ENCODE peak calls at places on chromosomes 3 and 15, in eight cellular contexts. One of them, this sample, is unnamed. For H3K36me3, the result is how much of the 10 kb centered on the place peaks cover.

GRCh38 chr15:51770902-51771301 is 19.5 kb downstream of the TMOD2 start:
- DNase-seq in kidney: no peak
- DNase-seq in iPS DF 6.9: no peak
- DNase-seq in brain microvascular endothelial cell: no peak
- DNase-seq in heart right ventricle: no peak
- DNase-seq in heart left ventricle: no peak
- DNase-seq in breast epithelium: no peak
- DNase-seq in esophagus squamous epithelium: no peak
- DNase-seq in this sample: no peak

GRCh38 chr3:179071161-179071568 is 444 bp downstream of the ZMAT3 start:
- DNase-seq in esophagus squamous epithelium: no peak
- DNase-seq in kidney: no peak
- DNase-seq in heart right ventricle: no peak
- DNase-seq in iPS DF 6.9: no peak
- DNase-seq in breast epithelium: no peak
- DNase-seq in brain microvascular endothelial cell: peak
- DNase-seq in heart left ventricle: no peak
- DNase-seq in this sample: no peak

GRCh38 chr15:79195802-79196201 is 86.7 kb upstream of the ANKRD34C start:
- DNase-seq in breast epithelium: no peak
- DNase-seq in brain microvascular endothelial cell: no peak
- DNase-seq in heart right ventricle: no peak
- DNase-seq in esophagus squamous epithelium: no peak
- DNase-seq in heart left ventricle: no peak
- DNase-seq in iPS DF 6.9: no peak
- DNase-seq in kidney: no peak
- DNase-seq in this sample: no peak

GRCh38 chr15:28107111-28107893 is 8.2 kb upstream of the OCA2 start:
- DNase-seq in heart right ventricle: no peak
- DNase-seq in breast epithelium: no peak
- DNase-seq in iPS DF 6.9: no peak
- DNase-seq in esophagus squamous epithelium: no peak
- DNase-seq in heart left ventricle: no peak
- DNase-seq in brain microvascular endothelial cell: no peak
- DNase-seq in kidney: peak
- DNase-seq in this sample: no peak

GRCh38 chr3:32778389-32778788 is 39.4 kb upstream of the TRIM71 start:
- DNase-seq in heart right ventricle: no peak
- DNase-seq in esophagus squamous epithelium: no peak
- DNase-seq in brain microvascular endothelial cell: no peak
- DNase-seq in iPS DF 6.9: no peak
- DNase-seq in heart left ventricle: no peak
- DNase-seq in breast epithelium: no peak
- DNase-seq in kidney: no peak
- DNase-seq in this sample: no peak

GRCh38 chr3:40191850-40192448 is 117.6 kb upstream of the EIF1B start:
- DNase-seq in iPS DF 6.9: no peak
- DNase-seq in esophagus squamous epithelium: no peak
- DNase-seq in heart right ventricle: peak
- DNase-seq in brain microvascular endothelial cell: peak
- DNase-seq in heart left ventricle: peak
- DNase-seq in breast epithelium: no peak
- DNase-seq in kidney: no peak
- DNase-seq in this sample: peak

GRCh38 chr3:94069242-94069813 is 6.5 kb downstream of the NSUN3 start:
- DNase-seq in breast epithelium: no peak
- DNase-seq in esophagus squamous epithelium: no peak
- DNase-seq in iPS DF 6.9: no peak
- DNase-seq in heart right ventricle: no peak
- DNase-seq in kidney: no peak
- DNase-seq in brain microvascular endothelial cell: no peak
- DNase-seq in heart left ventricle: no peak
- DNase-seq in this sample: no peak

GRCh38 chr3:141240290-141241247 is 8.9 kb downstream of the PXYLP1 start:
- DNase-seq in esophagus squamous epithelium: no peak
- DNase-seq in iPS DF 6.9: no peak
- DNase-seq in brain microvascular endothelial cell: no peak
- DNase-seq in heart right ventricle: no peak
- DNase-seq in breast epithelium: no peak
- DNase-seq in kidney: no peak
- DNase-seq in heart left ventricle: no peak
- DNase-seq in this sample: no peak

GRCh38 chr3:33377489-33377888 is 62.7 kb downstream of the UBP1 start:
- DNase-seq in heart right ventricle: no peak
- DNase-seq in breast epithelium: no peak
- DNase-seq in brain microvascular endothelial cell: no peak
- DNase-seq in heart left ventricle: no peak
- DNase-seq in esophagus squamous epithelium: no peak
- DNase-seq in kidney: no peak
- DNase-seq in iPS DF 6.9: no peak
- DNase-seq in this sample: no peak

GRCh38 chr3:170178631-170179030 is 2.9 kb downstream of the PHC3 start:
- DNase-seq in heart right ventricle: no peak
- DNase-seq in esophagus squamous epithelium: no peak
- DNase-seq in breast epithelium: no peak
- DNase-seq in iPS DF 6.9: no peak
- DNase-seq in brain microvascular endothelial cell: no peak
- DNase-seq in heart left ventricle: no peak
- DNase-seq in kidney: no peak
- DNase-seq in this sample: no peak

GRCh38 chr3:32913790-32914446 is 37.5 kb upstream of the CCR4 start:
- DNase-seq in esophagus squamous epithelium: no peak
- DNase-seq in heart left ventricle: no peak
- DNase-seq in breast epithelium: no peak
- DNase-seq in iPS DF 6.9: no peak
- DNase-seq in heart right ventricle: peak
- DNase-seq in kidney: no peak
- DNase-seq in brain microvascular endothelial cell: no peak
- DNase-seq in this sample: peak

GRCh38 chr15:81516461-81516860 is 142.4 kb upstream of the TMC3 start:
- DNase-seq in brain microvascular endothelial cell: peak
- DNase-seq in heart right ventricle: no peak
- DNase-seq in breast epithelium: no peak
- DNase-seq in heart left ventricle: no peak
- DNase-seq in esophagus squamous epithelium: no peak
- DNase-seq in iPS DF 6.9: no peak
- DNase-seq in kidney: no peak
- DNase-seq in this sample: no peak
- H3K27ac ChIP-seq in brain microvascular endothelial cell: no peak
- H3K27ac ChIP-seq in heart right ventricle: no peak
- H3K27ac ChIP-seq in breast epithelium: no peak
- H3K27ac ChIP-seq in heart left ventricle: no peak
- H3K27ac ChIP-seq in esophagus squamous epithelium: no peak
- H3K27ac ChIP-seq in iPS DF 6.9: no peak
- H3K27ac ChIP-seq in kidney: no peak
- H3K27ac ChIP-seq in this sample: no peak

GRCh38 chr3:52836471-52836845 is 1.6 kb upstream of the MUSTN1 start:
- DNase-seq in breast epithelium: no peak
- DNase-seq in heart right ventricle: no peak
- DNase-seq in esophagus squamous epithelium: no peak
- DNase-seq in heart left ventricle: no peak
- DNase-seq in kidney: no peak
- DNase-seq in brain microvascular endothelial cell: no peak
- DNase-seq in iPS DF 6.9: no peak
- DNase-seq in this sample: no peak
- H3K36me3 ChIP-seq in breast epithelium: under half
- H3K36me3 ChIP-seq in heart right ventricle: under half
- H3K36me3 ChIP-seq in esophagus squamous epithelium: under half
- H3K36me3 ChIP-seq in heart left ventricle: under half
- H3K36me3 ChIP-seq in kidney: under half
- H3K36me3 ChIP-seq in brain microvascular endothelial cell: under half
- H3K36me3 ChIP-seq in iPS DF 6.9: under half
- H3K36me3 ChIP-seq in this sample: under half

GRCh38 chr15:81296673-81297072 is 27.3 kb downstream of the STARD5 start:
- DNase-seq in heart right ventricle: peak
- DNase-seq in heart left ventricle: peak
- DNase-seq in iPS DF 6.9: no peak
- DNase-seq in breast epithelium: no peak
- DNase-seq in esophagus squamous epithelium: no peak
- DNase-seq in kidney: peak
- DNase-seq in brain microvascular endothelial cell: no peak
- DNase-seq in this sample: no peak
- H3K27ac ChIP-seq in heart right ventricle: peak
- H3K27ac ChIP-seq in heart left ventricle: peak
- H3K27ac ChIP-seq in iPS DF 6.9: no peak
- H3K27ac ChIP-seq in breast epithelium: peak
- H3K27ac ChIP-seq in esophagus squamous epithelium: peak
- H3K27ac ChIP-seq in kidney: no peak
- H3K27ac ChIP-seq in brain microvascular endothelial cell: no peak
- H3K27ac ChIP-seq in this sample: no peak

GRCh38 chr3:58157649-58158048 is 53.1 kb downstream of the DNASE1L3 start:
- DNase-seq in kidney: no peak
- DNase-seq in iPS DF 6.9: no peak
- DNase-seq in brain microvascular endothelial cell: no peak
- DNase-seq in heart right ventricle: no peak
- DNase-seq in esophagus squamous epithelium: no peak
- DNase-seq in heart left ventricle: no peak
- DNase-seq in breast epithelium: no peak
- DNase-seq in this sample: no peak

GRCh38 chr3:58158427-58159153 is 52.2 kb downstream of the DNASE1L3 start:
- DNase-seq in brain microvascular endothelial cell: no peak
- DNase-seq in kidney: no peak
- DNase-seq in heart left ventricle: no peak
- DNase-seq in iPS DF 6.9: no peak
- DNase-seq in breast epithelium: no peak
- DNase-seq in heart right ventricle: no peak
- DNase-seq in esophagus squamous epithelium: no peak
- DNase-seq in this sample: no peak

GRCh38 chr3:58154752-58155449 is 55.9 kb downstream of the DNASE1L3 start:
- DNase-seq in brain microvascular endothelial cell: no peak
- DNase-seq in heart right ventricle: no peak
- DNase-seq in esophagus squamous epithelium: no peak
- DNase-seq in iPS DF 6.9: no peak
- DNase-seq in kidney: no peak
- DNase-seq in heart left ventricle: no peak
- DNase-seq in breast epithelium: no peak
- DNase-seq in this sample: no peak

GRCh38 chr3:58153371-58153770 is 57.4 kb downstream of the DNASE1L3 start:
- DNase-seq in brain microvascular endothelial cell: no peak
- DNase-seq in kidney: no peak
- DNase-seq in heart right ventricle: no peak
- DNase-seq in heart left ventricle: no peak
- DNase-seq in esophagus squamous epithelium: no peak
- DNase-seq in iPS DF 6.9: no peak
- DNase-seq in breast epithelium: no peak
- DNase-seq in this sample: no peak

GRCh38 chr3:58155838-58156237 is 54.9 kb downstream of the DNASE1L3 start:
- DNase-seq in esophagus squamous epithelium: no peak
- DNase-seq in heart right ventricle: no peak
- DNase-seq in breast epithelium: no peak
- DNase-seq in heart left ventricle: no peak
- DNase-seq in kidney: no peak
- DNase-seq in iPS DF 6.9: no peak
- DNase-seq in brain microvascular endothelial cell: no peak
- DNase-seq in this sample: no peak
- H3K36me3 ChIP-seq in esophagus squamous epithelium: under half
- H3K36me3 ChIP-seq in heart right ventricle: under half
- H3K36me3 ChIP-seq in breast epithelium: under half
- H3K36me3 ChIP-seq in heart left ventricle: under half
- H3K36me3 ChIP-seq in kidney: half or more
- H3K36me3 ChIP-seq in iPS DF 6.9: under half
- H3K36me3 ChIP-seq in brain microvascular endothelial cell: half or more
- H3K36me3 ChIP-seq in this sample: half or more

GRCh38 chr3:43728476-43728875 is 37.7 kb downstream of the ABHD5 start:
- DNase-seq in heart left ventricle: no peak
- DNase-seq in kidney: no peak
- DNase-seq in esophagus squamous epithelium: no peak
- DNase-seq in iPS DF 6.9: no peak
- DNase-seq in brain microvascular endothelial cell: no peak
- DNase-seq in heart right ventricle: no peak
- DNase-seq in breast epithelium: no peak
- DNase-seq in this sample: no peak

GRCh38 chr3:43726511-43726910 is 35.8 kb downstream of the ABHD5 start:
- DNase-seq in esophagus squamous epithelium: no peak
- DNase-seq in iPS DF 6.9: no peak
- DNase-seq in kidney: no peak
- DNase-seq in breast epithelium: no peak
- DNase-seq in brain microvascular endothelial cell: peak
- DNase-seq in heart left ventricle: no peak
- DNase-seq in heart right ventricle: no peak
- DNase-seq in this sample: no peak

GRCh38 chr3:43727930-43728329 is 37.2 kb downstream of the ABHD5 start:
- DNase-seq in esophagus squamous epithelium: no peak
- DNase-seq in kidney: no peak
- DNase-seq in heart left ventricle: no peak
- DNase-seq in breast epithelium: no peak
- DNase-seq in brain microvascular endothelial cell: peak
- DNase-seq in heart right ventricle: no peak
- DNase-seq in iPS DF 6.9: no peak
- DNase-seq in this sample: no peak

GRCh38 chr3:43729707-43730399 is 39.1 kb downstream of the ABHD5 start:
- DNase-seq in iPS DF 6.9: no peak
- DNase-seq in esophagus squamous epithelium: no peak
- DNase-seq in heart right ventricle: no peak
- DNase-seq in kidney: no peak
- DNase-seq in breast epithelium: no peak
- DNase-seq in heart left ventricle: no peak
- DNase-seq in brain microvascular endothelial cell: no peak
- DNase-seq in this sample: peak

GRCh38 chr3:43728947-43729346 is 38.2 kb downstream of the ABHD5 start:
- DNase-seq in brain microvascular endothelial cell: no peak
- DNase-seq in kidney: no peak
- DNase-seq in breast epithelium: no peak
- DNase-seq in esophagus squamous epithelium: no peak
- DNase-seq in heart right ventricle: no peak
- DNase-seq in heart left ventricle: no peak
- DNase-seq in iPS DF 6.9: no peak
- DNase-seq in this sample: no peak
- H3K27ac ChIP-seq in brain microvascular endothelial cell: no peak
- H3K27ac ChIP-seq in kidney: no peak
- H3K27ac ChIP-seq in breast epithelium: no peak
- H3K27ac ChIP-seq in esophagus squamous epithelium: no peak
- H3K27ac ChIP-seq in heart right ventricle: no peak
- H3K27ac ChIP-seq in heart left ventricle: no peak
- H3K27ac ChIP-seq in iPS DF 6.9: no peak
- H3K27ac ChIP-seq in this sample: no peak

DNA sequence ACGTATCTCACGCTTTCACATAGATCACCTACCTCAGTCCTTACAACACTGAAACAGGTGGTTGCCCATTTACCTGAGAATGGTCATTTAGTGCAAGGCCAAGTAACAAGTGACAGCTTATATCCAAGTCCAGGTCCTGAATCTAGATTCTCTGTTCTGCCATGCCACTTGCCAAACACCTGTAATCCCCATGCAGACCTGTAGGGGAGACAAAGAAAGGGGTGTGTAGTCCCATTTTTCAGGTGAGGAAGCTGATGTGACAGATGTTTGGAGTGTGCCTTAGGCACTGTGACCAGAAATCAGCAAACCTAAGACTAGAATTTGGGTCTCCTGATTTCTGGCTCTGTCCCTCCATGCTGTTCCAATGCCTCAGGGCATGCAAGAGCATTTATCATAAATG is 12.7 kb downstream of the ZNF35 start:
- DNase-seq in brain microvascular endothelial cell: no peak
- DNase-seq in breast epithelium: no peak
- DNase-seq in heart right ventricle: no peak
- DNase-seq in heart left ventricle: no peak
- DNase-seq in kidney: no peak
- DNase-seq in esophagus squamous epithelium: no peak
- DNase-seq in iPS DF 6.9: no peak
- DNase-seq in this sample: no peak
- H3K36me3 ChIP-seq in brain microvascular endothelial cell: half or more
- H3K36me3 ChIP-seq in breast epithelium: under half
- H3K36me3 ChIP-seq in heart right ventricle: under half
- H3K36me3 ChIP-seq in heart left ventricle: under half
- H3K36me3 ChIP-seq in kidney: under half
- H3K36me3 ChIP-seq in esophagus squamous epithelium: under half
- H3K36me3 ChIP-seq in iPS DF 6.9: under half
- H3K36me3 ChIP-seq in this sample: under half

This sample was measured in lung.